ENCODE peak calls at places on chromosomes 5 and 9, in eight cellular contexts. One of them, this sample, is unnamed. For H3K27me3, the result is how much of the 10 kb centered on the place peaks cover.

GRCh38 chr9:89677696-89678393 is 73.0 kb downstream of the GADD45G start:
- DNase-seq in Caco-2: no peak
- DNase-seq in brain microvascular endothelial cell: no peak
- DNase-seq in lung: no peak
- DNase-seq in heart left ventricle: peak
- DNase-seq in BE2C: no peak
- DNase-seq in prostate gland: no peak
- DNase-seq in cardiac muscle cell: no peak
- DNase-seq in this sample: no peak

GRCh38 chr5:61327761-61328753 is 4.0 kb upstream of the ZSWIM6 start:
- DNase-seq in brain microvascular endothelial cell: peak
- DNase-seq in BE2C: no peak
- DNase-seq in Caco-2: no peak
- DNase-seq in prostate gland: no peak
- DNase-seq in cardiac muscle cell: peak
- DNase-seq in lung: no peak
- DNase-seq in heart left ventricle: no peak
- DNase-seq in this sample: no peak

GRCh38 chr5:180467028-180467427 is 27.2 kb upstream of the CNOT6 start:
- DNase-seq in cardiac muscle cell: peak
- DNase-seq in lung: peak
- DNase-seq in prostate gland: no peak
- DNase-seq in Caco-2: no peak
- DNase-seq in heart left ventricle: no peak
- DNase-seq in brain microvascular endothelial cell: no peak
- DNase-seq in BE2C: peak
- DNase-seq in this sample: no peak

GRCh38 chr5:132492386-132492785 is 1.8 kb upstream of the IRF1 start:
- DNase-seq in heart left ventricle: no peak
- DNase-seq in lung: no peak
- DNase-seq in prostate gland: no peak
- DNase-seq in BE2C: no peak
- DNase-seq in brain microvascular endothelial cell: no peak
- DNase-seq in cardiac muscle cell: no peak
- DNase-seq in Caco-2: no peak
- DNase-seq in this sample: no peak

GRCh38 chr9:89440951-89441654 is 56.8 kb downstream of the SEMA4D start:
- DNase-seq in BE2C: no peak
- DNase-seq in cardiac muscle cell: no peak
- DNase-seq in brain microvascular endothelial cell: no peak
- DNase-seq in heart left ventricle: no peak
- DNase-seq in prostate gland: peak
- DNase-seq in Caco-2: no peak
- DNase-seq in lung: peak
- DNase-seq in this sample: no peak

GRCh38 chr9:91040371-91041215 is 239.0 kb downstream of the SYK start:
- DNase-seq in heart left ventricle: no peak
- DNase-seq in brain microvascular endothelial cell: no peak
- DNase-seq in Caco-2: no peak
- DNase-seq in cardiac muscle cell: no peak
- DNase-seq in prostate gland: no peak
- DNase-seq in BE2C: no peak
- DNase-seq in lung: peak
- DNase-seq in this sample: no peak

GRCh38 chr5:88785396-88786216 is 97.4 kb downstream of the MEF2C start:
- DNase-seq in Caco-2: no peak
- DNase-seq in brain microvascular endothelial cell: peak
- DNase-seq in heart left ventricle: no peak
- DNase-seq in cardiac muscle cell: peak
- DNase-seq in lung: peak
- DNase-seq in BE2C: no peak
- DNase-seq in prostate gland: peak
- DNase-seq in this sample: peak

GRCh38 chr5:431001-431710 is 11.8 kb upstream of the EXOC3 start:
- DNase-seq in BE2C: peak
- DNase-seq in heart left ventricle: no peak
- DNase-seq in Caco-2: peak
- DNase-seq in cardiac muscle cell: peak
- DNase-seq in prostate gland: no peak
- DNase-seq in lung: no peak
- DNase-seq in brain microvascular endothelial cell: peak
- DNase-seq in this sample: no peak

GRCh38 chr9:27701664-27702063 is 128.4 kb upstream of the C9orf72 start:
- DNase-seq in heart left ventricle: peak
- DNase-seq in lung: peak
- DNase-seq in prostate gland: no peak
- DNase-seq in brain microvascular endothelial cell: peak
- DNase-seq in Caco-2: no peak
- DNase-seq in BE2C: no peak
- DNase-seq in cardiac muscle cell: peak
- DNase-seq in this sample: no peak

GRCh38 chr9:127154390-127155191 is 32.2 kb upstream of the ANGPTL2 start:
- DNase-seq in lung: peak
- DNase-seq in cardiac muscle cell: peak
- DNase-seq in Caco-2: no peak
- DNase-seq in brain microvascular endothelial cell: peak
- DNase-seq in prostate gland: no peak
- DNase-seq in BE2C: no peak
- DNase-seq in heart left ventricle: peak
- DNase-seq in this sample: peak

GRCh38 chr9:73093740-73094379 is 57.8 kb upstream of the ANXA1 start:
- DNase-seq in prostate gland: no peak
- DNase-seq in heart left ventricle: no peak
- DNase-seq in Caco-2: no peak
- DNase-seq in BE2C: no peak
- DNase-seq in brain microvascular endothelial cell: no peak
- DNase-seq in cardiac muscle cell: peak
- DNase-seq in lung: no peak
- DNase-seq in this sample: no peak

GRCh38 chr5:151708126-151708525 is 21.4 kb upstream of the SPARC start:
- DNase-seq in heart left ventricle: no peak
- DNase-seq in BE2C: no peak
- DNase-seq in prostate gland: no peak
- DNase-seq in brain microvascular endothelial cell: no peak
- DNase-seq in Caco-2: no peak
- DNase-seq in cardiac muscle cell: no peak
- DNase-seq in lung: no peak
- DNase-seq in this sample: no peak

GRCh38 chr5:17333755-17334154 is 116.3 kb downstream of the BASP1 start:
- DNase-seq in prostate gland: no peak
- DNase-seq in Caco-2: no peak
- DNase-seq in lung: no peak
- DNase-seq in heart left ventricle: no peak
- DNase-seq in brain microvascular endothelial cell: no peak
- DNase-seq in cardiac muscle cell: no peak
- DNase-seq in BE2C: no peak
- DNase-seq in this sample: no peak

GRCh38 chr9:71910602-71911060 is 362 bp downstream of the ABHD17B start:
- DNase-seq in brain microvascular endothelial cell: peak
- DNase-seq in prostate gland: peak
- DNase-seq in Caco-2: no peak
- DNase-seq in cardiac muscle cell: no peak
- DNase-seq in heart left ventricle: no peak
- DNase-seq in lung: no peak
- DNase-seq in BE2C: no peak
- DNase-seq in this sample: no peak

DNA sequence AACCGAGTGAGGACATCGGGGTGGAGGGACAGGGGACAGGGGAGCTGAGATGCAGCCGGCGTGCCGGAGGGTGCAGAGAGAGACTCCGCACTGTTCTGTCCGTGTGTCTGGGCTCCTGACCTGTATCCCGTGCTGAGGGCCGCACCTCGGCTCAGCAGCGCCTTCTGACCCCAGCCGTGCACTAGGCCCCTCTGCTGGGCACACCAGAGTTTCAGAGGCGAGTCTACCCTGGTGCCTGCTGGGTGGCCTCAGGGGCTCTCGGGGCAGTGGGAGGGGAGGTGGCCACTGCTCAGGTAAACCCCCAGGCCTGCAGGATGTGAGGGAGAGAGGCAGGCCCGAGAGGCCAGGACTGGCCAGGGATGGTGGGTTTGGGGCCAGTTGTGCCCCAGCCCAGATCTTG is 100.2 kb downstream of the RXRA start:
- DNase-seq in brain microvascular endothelial cell: no peak
- DNase-seq in Caco-2: no peak
- DNase-seq in heart left ventricle: no peak
- DNase-seq in BE2C: no peak
- DNase-seq in prostate gland: no peak
- DNase-seq in cardiac muscle cell: no peak
- DNase-seq in lung: no peak
- DNase-seq in this sample: no peak
- TF ChIP-seq CTCF in brain microvascular endothelial cell: no peak
- TF ChIP-seq CTCF in Caco-2: no peak
- TF ChIP-seq CTCF in heart left ventricle: no peak
- TF ChIP-seq CTCF in BE2C: no peak
- TF ChIP-seq CTCF in prostate gland: no peak
- TF ChIP-seq CTCF in cardiac muscle cell: no peak
- TF ChIP-seq CTCF in lung: no peak
- TF ChIP-seq CTCF in this sample: no peak

GRCh38 chr5:140875085-140876065 is at the start of gene PCDHA12:
- DNase-seq in brain microvascular endothelial cell: no peak
- DNase-seq in BE2C: no peak
- DNase-seq in prostate gland: no peak
- DNase-seq in heart left ventricle: no peak
- DNase-seq in lung: no peak
- DNase-seq in cardiac muscle cell: no peak
- DNase-seq in Caco-2: no peak
- DNase-seq in this sample: no peak
- H3K4me3 ChIP-seq in brain microvascular endothelial cell: no peak
- H3K4me3 ChIP-seq in BE2C: no peak
- H3K4me3 ChIP-seq in prostate gland: no peak
- H3K4me3 ChIP-seq in heart left ventricle: no peak
- H3K4me3 ChIP-seq in lung: no peak
- H3K4me3 ChIP-seq in cardiac muscle cell: peak
- H3K4me3 ChIP-seq in Caco-2: no peak
- H3K4me3 ChIP-seq in this sample: no peak

GRCh38 chr5:116559673-116560164 is 14.9 kb downstream of the SEMA6A start:
- DNase-seq in cardiac muscle cell: no peak
- DNase-seq in heart left ventricle: no peak
- DNase-seq in prostate gland: no peak
- DNase-seq in BE2C: no peak
- DNase-seq in lung: no peak
- DNase-seq in Caco-2: no peak
- DNase-seq in brain microvascular endothelial cell: no peak
- DNase-seq in this sample: no peak

GRCh38 chr5:116563909-116564308 is 10.7 kb downstream of the SEMA6A start:
- DNase-seq in brain microvascular endothelial cell: no peak
- DNase-seq in cardiac muscle cell: no peak
- DNase-seq in heart left ventricle: no peak
- DNase-seq in prostate gland: no peak
- DNase-seq in BE2C: no peak
- DNase-seq in lung: no peak
- DNase-seq in Caco-2: no peak
- DNase-seq in this sample: no peak

GRCh38 chr5:116562669-116563068 is 12.0 kb downstream of the SEMA6A start:
- DNase-seq in lung: no peak
- DNase-seq in brain microvascular endothelial cell: no peak
- DNase-seq in heart left ventricle: no peak
- DNase-seq in Caco-2: no peak
- DNase-seq in cardiac muscle cell: no peak
- DNase-seq in BE2C: no peak
- DNase-seq in prostate gland: no peak
- DNase-seq in this sample: no peak

GRCh38 chr5:116559239-116559638 is 15.4 kb downstream of the SEMA6A start:
- DNase-seq in cardiac muscle cell: no peak
- DNase-seq in heart left ventricle: no peak
- DNase-seq in Caco-2: no peak
- DNase-seq in prostate gland: no peak
- DNase-seq in brain microvascular endothelial cell: no peak
- DNase-seq in lung: no peak
- DNase-seq in BE2C: no peak
- DNase-seq in this sample: no peak

DNA sequence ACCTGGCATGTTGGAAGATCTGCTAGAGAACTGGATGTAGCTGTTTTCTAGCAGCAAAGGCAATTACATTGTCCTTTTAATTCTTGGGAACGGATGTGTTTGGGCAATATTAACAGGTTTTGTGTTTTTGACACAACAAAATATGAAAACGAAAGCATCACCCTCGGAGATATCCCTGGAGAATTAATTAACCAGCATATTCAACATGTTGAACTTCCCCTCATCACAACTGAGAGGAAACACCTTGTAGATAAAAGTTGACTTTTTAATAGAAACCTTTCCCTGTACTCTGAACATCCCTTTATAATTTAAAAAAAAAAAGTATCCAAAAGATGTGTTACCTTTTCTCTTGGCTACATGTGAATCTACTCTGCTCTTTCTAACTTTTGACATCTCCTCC is 13.0 kb downstream of the SEMA6A start:
- DNase-seq in BE2C: no peak
- DNase-seq in lung: no peak
- DNase-seq in heart left ventricle: no peak
- DNase-seq in brain microvascular endothelial cell: no peak
- DNase-seq in Caco-2: no peak
- DNase-seq in cardiac muscle cell: no peak
- DNase-seq in prostate gland: no peak
- DNase-seq in this sample: no peak
- H3K27me3 ChIP-seq in BE2C: under half
- H3K27me3 ChIP-seq in lung: under half
- H3K27me3 ChIP-seq in heart left ventricle: under half
- H3K27me3 ChIP-seq in brain microvascular endothelial cell: under half
- H3K27me3 ChIP-seq in Caco-2: under half
- H3K27me3 ChIP-seq in cardiac muscle cell: under half
- H3K27me3 ChIP-seq in prostate gland: under half
- H3K27me3 ChIP-seq in this sample: under half

GRCh38 chr9:12698986-12699385 is 5.8 kb downstream of the TYRP1 start:
- DNase-seq in prostate gland: no peak
- DNase-seq in brain microvascular endothelial cell: no peak
- DNase-seq in cardiac muscle cell: peak
- DNase-seq in heart left ventricle: no peak
- DNase-seq in BE2C: no peak
- DNase-seq in lung: no peak
- DNase-seq in Caco-2: no peak
- DNase-seq in this sample: no peak
- TF ChIP-seq CTCF in prostate gland: no peak
- TF ChIP-seq CTCF in brain microvascular endothelial cell: peak
- TF ChIP-seq CTCF in cardiac muscle cell: peak
- TF ChIP-seq CTCF in heart left ventricle: peak
- TF ChIP-seq CTCF in BE2C: peak
- TF ChIP-seq CTCF in lung: no peak
- TF ChIP-seq CTCF in Caco-2: no peak
- TF ChIP-seq CTCF in this sample: peak

GRCh38 chr5:177024559-177024958 is 2.1 kb downstream of the ZNF346 start:
- DNase-seq in brain microvascular endothelial cell: no peak
- DNase-seq in BE2C: no peak
- DNase-seq in heart left ventricle: no peak
- DNase-seq in cardiac muscle cell: no peak
- DNase-seq in lung: no peak
- DNase-seq in prostate gland: no peak
- DNase-seq in Caco-2: no peak
- DNase-seq in this sample: no peak
- H3K4me3 ChIP-seq in brain microvascular endothelial cell: no peak
- H3K4me3 ChIP-seq in BE2C: no peak
- H3K4me3 ChIP-seq in heart left ventricle: no peak
- H3K4me3 ChIP-seq in cardiac muscle cell: no peak
- H3K4me3 ChIP-seq in lung: no peak
- H3K4me3 ChIP-seq in prostate gland: no peak
- H3K4me3 ChIP-seq in Caco-2: no peak
- H3K4me3 ChIP-seq in this sample: no peak

GRCh38 chr9:130661461-130662098 is 2.8 kb upstream of the PRDM12 start:
- DNase-seq in prostate gland: no peak
- DNase-seq in BE2C: no peak
- DNase-seq in heart left ventricle: no peak
- DNase-seq in cardiac muscle cell: no peak
- DNase-seq in brain microvascular endothelial cell: no peak
- DNase-seq in lung: no peak
- DNase-seq in Caco-2: no peak
- DNase-seq in this sample: no peak
- H3K27me3 ChIP-seq in prostate gland: half or more
- H3K27me3 ChIP-seq in BE2C: half or more
- H3K27me3 ChIP-seq in heart left ventricle: half or more
- H3K27me3 ChIP-seq in cardiac muscle cell: half or more
- H3K27me3 ChIP-seq in brain microvascular endothelial cell: half or more
- H3K27me3 ChIP-seq in lung: under half
- H3K27me3 ChIP-seq in Caco-2: under half
- H3K27me3 ChIP-seq in this sample: half or more